ENCODE peak calls at places on chromosomes 13 and 19, in five cellular contexts. One of them, this sample, is unnamed.

GRCh38 chr13:99658266-99658991 is 157.2 kb downstream of the TM9SF2 start:
- DNase-seq in cardiac fibroblast: peak; percentile 68
- DNase-seq in ascending aorta: peak; percentile 66
- DNase-seq in uterus: peak; percentile 53
- DNase-seq in CD4-positive, alpha-beta T cell: peak; percentile 64
- DNase-seq in this sample: peak; percentile 86

GRCh38 chr13:59521549-59521948 is 642.2 kb downstream of the DIAPH3 start:
- DNase-seq in CD4-positive, alpha-beta T cell: no peak
- DNase-seq in ascending aorta: no peak
- DNase-seq in cardiac fibroblast: no peak
- DNase-seq in uterus: no peak
- DNase-seq in this sample: no peak

GRCh38 chr13:27621116-27621365 is 651 bp upstream of the POLR1D start:
- DNase-seq in cardiac fibroblast: no peak
- DNase-seq in CD4-positive, alpha-beta T cell: no peak
- DNase-seq in ascending aorta: no peak
- DNase-seq in uterus: no peak
- DNase-seq in this sample: no peak

GRCh38 chr19:51158474-51159129 is 16.5 kb downstream of the SIGLEC7 start:
- DNase-seq in ascending aorta: peak; percentile 74
- DNase-seq in CD4-positive, alpha-beta T cell: peak; percentile 68
- DNase-seq in uterus: no peak
- DNase-seq in cardiac fibroblast: peak; percentile 47
- DNase-seq in this sample: peak; percentile 49

GRCh38 chr19:44512326-44513298 is 12.3 kb upstream of the ZNF180 start:
- DNase-seq in cardiac fibroblast: peak; percentile 81
- DNase-seq in uterus: no peak
- DNase-seq in ascending aorta: no peak
- DNase-seq in CD4-positive, alpha-beta T cell: peak; percentile 10
- DNase-seq in this sample: peak; percentile 71

GRCh38 chr19:34985249-34986022 is 14.7 kb upstream of the GRAMD1A start:
- DNase-seq in ascending aorta: peak; percentile 78
- DNase-seq in CD4-positive, alpha-beta T cell: peak; percentile 29
- DNase-seq in cardiac fibroblast: peak; percentile 59
- DNase-seq in uterus: peak; percentile 58
- DNase-seq in this sample: peak; percentile 74

GRCh38 chr19:41688687-41689086 is 617 bp upstream of the CEACAM7 start:
- DNase-seq in CD4-positive, alpha-beta T cell: no peak
- DNase-seq in cardiac fibroblast: no peak
- DNase-seq in uterus: no peak
- DNase-seq in ascending aorta: no peak
- DNase-seq in this sample: no peak

GRCh38 chr19:55169136-55169535 is 2.7 kb upstream of the DNAAF3 start:
- DNase-seq in ascending aorta: no peak
- DNase-seq in CD4-positive, alpha-beta T cell: no peak
- DNase-seq in uterus: no peak
- DNase-seq in cardiac fibroblast: no peak
- DNase-seq in this sample: no peak

GRCh38 chr19:1401138-1401888 is at the start of gene GAMT:
- DNase-seq in ascending aorta: no peak
- DNase-seq in uterus: no peak
- DNase-seq in cardiac fibroblast: no peak
- DNase-seq in CD4-positive, alpha-beta T cell: peak; percentile 56
- DNase-seq in this sample: no peak

GRCh38 chr19:531753-532571 is at the start of gene CDC34:
- DNase-seq in CD4-positive, alpha-beta T cell: no peak
- DNase-seq in ascending aorta: no peak
- DNase-seq in cardiac fibroblast: no peak
- DNase-seq in uterus: peak; percentile 31
- DNase-seq in this sample: no peak

GRCh38 chr13:75492389-75492788 is 10.4 kb upstream of the TBC1D4 start:
- DNase-seq in cardiac fibroblast: peak; percentile 42
- DNase-seq in ascending aorta: no peak
- DNase-seq in CD4-positive, alpha-beta T cell: no peak
- DNase-seq in uterus: no peak
- DNase-seq in this sample: peak; percentile 60

GRCh38 chr19:739998-740715 is 10.8 kb upstream of the MISP start:
- DNase-seq in CD4-positive, alpha-beta T cell: no peak
- DNase-seq in uterus: no peak
- DNase-seq in ascending aorta: no peak
- DNase-seq in cardiac fibroblast: no peak
- DNase-seq in this sample: no peak

GRCh38 chr13:20270163-20270865 is 38.2 kb upstream of the GJB6 start:
- DNase-seq in ascending aorta: no peak
- DNase-seq in cardiac fibroblast: no peak
- DNase-seq in CD4-positive, alpha-beta T cell: no peak
- DNase-seq in uterus: no peak
- DNase-seq in this sample: peak; percentile 16

GRCh38 chr13:30796132-30796832 is 60.9 kb downstream of the ALOX5AP start:
- DNase-seq in uterus: no peak
- DNase-seq in cardiac fibroblast: peak; percentile 80
- DNase-seq in CD4-positive, alpha-beta T cell: no peak
- DNase-seq in ascending aorta: no peak
- DNase-seq in this sample: peak; percentile 54

GRCh38 chr19:47663911-47664771 is 49.1 kb upstream of the EHD2 start:
- DNase-seq in CD4-positive, alpha-beta T cell: no peak
- DNase-seq in uterus: peak; percentile 94
- DNase-seq in cardiac fibroblast: peak; percentile 99
- DNase-seq in ascending aorta: peak; percentile 95
- DNase-seq in this sample: peak; percentile 100

GRCh38 chr19:33396701-33397535 is 23.4 kb downstream of the CEBPG start:
- DNase-seq in CD4-positive, alpha-beta T cell: no peak
- DNase-seq in cardiac fibroblast: peak; percentile 48
- DNase-seq in uterus: no peak
- DNase-seq in ascending aorta: no peak
- DNase-seq in this sample: no peak

GRCh38 chr19:33398361-33399060 is 25.0 kb downstream of the CEBPG start:
- DNase-seq in ascending aorta: no peak
- DNase-seq in CD4-positive, alpha-beta T cell: no peak
- DNase-seq in uterus: no peak
- DNase-seq in cardiac fibroblast: no peak
- DNase-seq in this sample: no peak

GRCh38 chr19:33395561-33396550 is 22.3 kb downstream of the CEBPG start:
- DNase-seq in CD4-positive, alpha-beta T cell: no peak
- DNase-seq in ascending aorta: no peak
- DNase-seq in uterus: peak; percentile 80
- DNase-seq in cardiac fibroblast: peak; percentile 67
- DNase-seq in this sample: no peak

GRCh38 chr19:33399081-33399744 is 25.7 kb downstream of the CEBPG start:
- DNase-seq in uterus: no peak
- DNase-seq in cardiac fibroblast: no peak
- DNase-seq in CD4-positive, alpha-beta T cell: no peak
- DNase-seq in ascending aorta: no peak
- DNase-seq in this sample: no peak

DNA sequence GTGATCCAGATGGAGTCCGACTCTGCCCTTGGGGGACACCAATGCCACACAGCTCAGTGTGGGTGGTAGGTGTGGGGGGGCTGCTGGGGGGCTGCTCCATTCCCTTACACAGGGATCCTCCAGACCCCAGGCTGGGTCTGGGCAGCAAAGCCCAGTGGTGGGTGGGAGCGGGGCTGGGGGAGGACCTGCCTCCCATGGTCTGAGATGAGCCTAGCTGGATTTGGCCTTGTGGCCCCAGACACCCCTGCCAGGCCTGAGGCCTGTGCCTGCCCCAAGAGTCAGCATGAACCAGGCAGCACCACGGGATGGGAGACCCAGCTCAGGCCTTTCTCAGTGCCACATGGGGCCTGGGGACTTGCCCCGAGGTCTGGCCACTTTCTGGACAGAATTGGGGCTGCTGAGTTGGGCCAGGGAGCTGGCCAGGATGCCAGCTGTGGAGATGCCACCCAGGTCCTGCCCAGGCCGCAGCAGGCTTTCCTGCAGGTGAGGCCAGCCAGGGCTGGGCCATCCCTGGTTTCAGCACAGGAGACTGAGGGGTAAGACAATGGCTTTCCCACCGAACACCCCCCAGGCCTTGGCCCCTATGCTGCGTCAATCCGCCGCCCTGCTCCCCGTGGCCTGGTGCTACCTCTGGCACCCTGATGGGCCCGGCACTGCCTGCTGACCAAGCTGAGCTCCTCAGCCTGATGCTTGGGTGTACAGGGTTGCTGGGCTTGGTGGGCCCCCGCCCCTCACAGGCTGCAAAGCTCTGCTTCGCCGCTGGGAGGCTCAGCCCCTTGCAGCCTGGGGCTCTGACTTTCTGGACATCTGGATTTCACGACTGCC is 24.2 kb downstream of the CEBPG start:
- DNase-seq in uterus: no peak
- DNase-seq in ascending aorta: no peak
- DNase-seq in CD4-positive, alpha-beta T cell: no peak
- DNase-seq in cardiac fibroblast: no peak
- DNase-seq in this sample: peak; percentile 41
- TF ChIP-seq CTCF in uterus: no peak
- TF ChIP-seq CTCF in ascending aorta: no peak
- TF ChIP-seq CTCF in CD4-positive, alpha-beta T cell: no peak
- TF ChIP-seq CTCF in cardiac fibroblast: peak; percentile 28
- TF ChIP-seq CTCF in this sample: peak; percentile 59

DNA sequence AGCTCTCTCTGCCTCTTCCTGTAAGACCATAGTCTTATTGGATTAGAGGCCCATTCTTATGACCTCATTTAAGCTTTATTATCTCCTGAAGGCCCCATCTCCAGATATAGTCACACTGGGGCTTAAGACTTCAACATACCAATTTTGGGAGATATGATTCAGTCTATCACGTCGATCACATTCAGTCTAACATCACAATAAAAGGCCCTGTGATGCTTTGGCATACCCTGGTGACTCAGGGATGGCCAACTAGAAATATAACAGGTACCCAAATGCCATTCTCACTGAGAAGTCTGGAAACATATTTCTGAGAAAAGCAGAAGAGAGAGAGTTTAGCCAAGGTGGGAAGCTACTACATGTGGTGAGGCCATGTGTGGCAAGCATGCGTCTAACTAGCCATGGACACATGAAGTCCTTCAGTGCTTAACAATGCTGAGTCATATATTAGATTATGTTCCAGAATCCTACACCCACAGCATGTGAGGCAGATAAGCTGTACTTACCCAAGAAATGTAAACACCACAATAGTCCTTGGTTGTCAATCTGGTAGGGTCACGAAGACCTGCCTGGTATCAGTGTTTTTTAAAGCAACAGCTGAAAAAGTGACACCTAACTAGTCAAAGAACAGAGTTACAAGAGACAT is 485.1 kb downstream of the FOXO1 start:
- DNase-seq in ascending aorta: no peak
- DNase-seq in uterus: no peak
- DNase-seq in cardiac fibroblast: peak; percentile 80
- DNase-seq in CD4-positive, alpha-beta T cell: no peak
- DNase-seq in this sample: peak; percentile 95
- TF ChIP-seq CTCF in ascending aorta: no peak
- TF ChIP-seq CTCF in uterus: no peak
- TF ChIP-seq CTCF in cardiac fibroblast: no peak
- TF ChIP-seq CTCF in CD4-positive, alpha-beta T cell: no peak
- TF ChIP-seq CTCF in this sample: no peak

DNA sequence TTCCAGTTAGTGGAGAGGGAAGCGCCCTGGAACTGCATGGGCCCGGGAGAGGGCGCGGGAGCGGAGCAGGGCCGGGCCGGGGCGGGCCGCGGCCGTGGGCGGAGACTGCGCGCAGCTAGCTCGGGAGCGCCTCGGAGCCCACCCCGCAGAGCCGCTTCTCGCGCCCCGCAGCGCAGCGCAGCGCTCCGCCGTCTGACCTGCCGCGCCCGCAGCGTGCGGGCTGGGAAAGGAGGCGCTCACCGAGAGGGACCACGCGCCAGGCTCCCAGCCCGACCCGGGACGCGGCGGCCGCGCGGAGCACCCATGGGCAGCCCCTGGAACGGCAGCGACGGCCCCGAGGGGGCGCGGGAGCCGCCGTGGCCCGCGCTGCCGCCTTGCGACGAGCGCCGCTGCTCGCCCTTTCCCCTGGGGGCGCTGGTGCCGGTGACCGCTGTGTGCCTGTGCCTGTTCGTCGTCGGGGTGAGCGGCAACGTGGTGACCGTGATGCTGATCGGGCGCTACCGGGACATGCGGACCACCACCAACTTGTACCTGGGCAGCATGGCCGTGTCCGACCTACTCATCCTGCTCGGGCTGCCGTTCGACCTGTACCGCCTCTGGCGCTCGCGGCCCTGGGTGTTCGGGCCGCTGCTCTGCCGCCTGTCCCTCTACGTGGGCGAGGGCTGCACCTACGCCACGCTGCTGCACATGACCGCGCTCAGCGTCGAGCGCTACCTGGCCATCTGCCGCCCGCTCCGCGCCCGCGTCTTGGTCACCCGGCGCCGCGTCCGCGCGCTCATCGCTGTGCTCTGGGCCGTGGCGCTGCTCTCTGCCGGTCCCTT is at the start of gene MLNR:
- DNase-seq in cardiac fibroblast: no peak
- DNase-seq in uterus: no peak
- DNase-seq in ascending aorta: no peak
- DNase-seq in CD4-positive, alpha-beta T cell: peak; percentile 28
- DNase-seq in this sample: no peak
- TF ChIP-seq CTCF in cardiac fibroblast: no peak
- TF ChIP-seq CTCF in uterus: no peak
- TF ChIP-seq CTCF in ascending aorta: no peak
- TF ChIP-seq CTCF in CD4-positive, alpha-beta T cell: no peak
- TF ChIP-seq CTCF in this sample: no peak

GRCh38 chr19:10915511-10916091 is 12.8 kb downstream of the YIPF2 start:
- DNase-seq in cardiac fibroblast: peak; percentile 87
- DNase-seq in ascending aorta: no peak
- DNase-seq in CD4-positive, alpha-beta T cell: no peak
- DNase-seq in uterus: no peak
- DNase-seq in this sample: peak; percentile 71
- TF ChIP-seq CTCF in cardiac fibroblast: peak; percentile 22
- TF ChIP-seq CTCF in ascending aorta: no peak
- TF ChIP-seq CTCF in CD4-positive, alpha-beta T cell: no peak
- TF ChIP-seq CTCF in uterus: no peak
- TF ChIP-seq CTCF in this sample: peak; percentile 47

GRCh38 chr19:46579286-46579944 is 21.7 kb upstream of the CALM3 start:
- DNase-seq in ascending aorta: no peak
- DNase-seq in cardiac fibroblast: peak; percentile 23
- DNase-seq in uterus: no peak
- DNase-seq in CD4-positive, alpha-beta T cell: no peak
- DNase-seq in this sample: peak; percentile 43
- TF ChIP-seq CTCF in ascending aorta: no peak
- TF ChIP-seq CTCF in cardiac fibroblast: peak; percentile 47
- TF ChIP-seq CTCF in uterus: no peak
- TF ChIP-seq CTCF in CD4-positive, alpha-beta T cell: no peak
- TF ChIP-seq CTCF in this sample: peak; percentile 64

DNA sequence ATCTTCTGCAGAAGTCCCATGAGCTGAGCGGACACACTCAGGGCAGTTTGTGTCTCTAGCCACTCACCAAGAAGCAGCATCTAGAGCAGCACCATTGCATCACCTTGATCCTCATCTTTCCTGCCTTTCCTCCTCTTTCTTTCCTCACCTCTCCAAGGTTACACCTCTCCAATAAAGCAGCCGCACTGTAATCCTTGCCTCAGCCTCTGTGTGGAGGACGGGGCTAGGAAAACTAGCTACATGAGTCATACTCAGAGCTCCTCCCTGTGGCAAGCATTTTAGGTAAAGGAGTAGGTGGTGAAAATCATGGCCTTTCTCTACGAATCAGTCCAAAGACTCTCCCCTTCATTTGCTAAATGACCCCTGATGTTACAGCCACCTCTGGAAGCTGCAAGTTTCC is 108.8 kb downstream of the DNAJC15 start:
- DNase-seq in ascending aorta: no peak
- DNase-seq in CD4-positive, alpha-beta T cell: no peak
- DNase-seq in cardiac fibroblast: peak; percentile 51
- DNase-seq in uterus: no peak
- DNase-seq in this sample: peak; percentile 78
- TF ChIP-seq CTCF in ascending aorta: no peak
- TF ChIP-seq CTCF in CD4-positive, alpha-beta T cell: peak; percentile 18
- TF ChIP-seq CTCF in cardiac fibroblast: peak; percentile 17
- TF ChIP-seq CTCF in uterus: peak; percentile 43
- TF ChIP-seq CTCF in this sample: peak; percentile 71

This sample was measured in choroid plexus epithelial cell.